ENCODE peak calls at places on chromosomes 4 and X, in eight cellular contexts. A is activated CD8-positive, alpha-beta memory T cell treated with anti-CD3 and anti-CD28 coated beads for 48 hours; E is dorsolateral prefrontal cortex; G is endodermal cell; D is COLO829; S is A549; T is ecto neural progenitor cell; U is fibroblast of the conjunctiva. R is an unnamed sample.

GRCh38 chr4:114286275-114286674 is 306.8 kb upstream of the ARSJ start:
- DNase-seq in G (no peak), S (no peak), T (no peak), E (no peak), D (no peak), A (no peak), U (peak; percentile 6), R (no peak)

GRCh38 chr4:74006009-74006476 is 7.6 kb upstream of the CXCL5 start:
- DNase-seq in G (no peak), D (peak; percentile 21), U (peak; percentile 28), E (no peak), S (peak; percentile 37), T (no peak), A (no peak), R (no peak)

GRCh38 chr4:38860788-38861424 is 4.3 kb upstream of the TLR6 start:
- DNase-seq in D (no peak), U (no peak), T (peak; percentile 70), G (peak; percentile 89), E (no peak), A (peak; percentile 29), S (peak; percentile 70), R (peak; percentile 49)

GRCh38 chr4:132691668-132692067 is 457.4 kb upstream of the PCDH10 start:
- DNase-seq in D (no peak), T (no peak), U (no peak), A (no peak), S (no peak), E (no peak), G (no peak), R (no peak)

GRCh38 chr4:31482691-31483090 is 762.5 kb downstream of the PCDH7 start:
- DNase-seq in G (no peak), T (no peak), A (no peak), D (no peak), E (no peak), S (no peak), U (no peak), R (no peak)

GRCh38 chr4:104491826-104492771 is 2.6 kb downstream of the CXXC4 start:
- DNase-seq in U (no peak), D (no peak), G (peak; percentile 85), S (peak; percentile 13), E (no peak), T (peak; percentile 59), A (no peak), R (no peak)

GRCh38 chr4:147975902-147976301 is 244.0 kb downstream of the ARHGAP10 start:
- DNase-seq in A (no peak), T (no peak), D (peak; percentile 56), G (no peak), U (no peak), E (no peak), S (no peak), R (no peak)

GRCh38 chr4:157779084-157779483 is 393.7 kb downstream of the GASK1B start:
- DNase-seq in G (no peak), A (no peak), E (no peak), U (no peak), T (no peak), S (no peak), D (no peak), R (no peak)

GRCh38 chrX:119069762-119070161 is 3.0 kb upstream of the CT47C1 start:
- DNase-seq in D (no peak), T (no peak), A (no peak), S (no peak), E (no peak), G (no peak), U (no peak), R (no peak)

GRCh38 chr4:128287871-128288688 is 467 bp upstream of the PGRMC2 start:
- DNase-seq in U (peak; percentile 99), G (peak; percentile 99), E (peak; percentile 98), D (peak; percentile 99), S (peak; percentile 98), T (peak; percentile 99), A (peak; percentile 97), R (peak; percentile 99)

GRCh38 chrX:133859860-133860259 is 125.5 kb downstream of the GPC3 start:
- DNase-seq in G (no peak), S (no peak), U (peak; percentile 56), A (no peak), D (no peak), E (no peak), T (no peak), R (no peak)